ENCODE peak calls at places on chromosomes 5 and 9, in five cellular contexts. One of them, this sample, is unnamed.

GRCh38 chr9:68505681-68506409 is 34.8 kb downstream of the TMEM252 start:
- DNase-seq in NCI-H524: no peak
- DNase-seq in fibroblast of mammary gland: peak
- DNase-seq in foreskin keratinocyte: no peak
- DNase-seq in mesendoderm: no peak
- DNase-seq in this sample: no peak

GRCh38 chr5:151770383-151771258 is 1.1 kb upstream of the G3BP1 start:
- DNase-seq in NCI-H524: peak
- DNase-seq in fibroblast of mammary gland: peak
- DNase-seq in foreskin keratinocyte: peak
- DNase-seq in mesendoderm: peak
- DNase-seq in this sample: peak

GRCh38 chr5:40676643-40677333 is 2.9 kb upstream of the PTGER4 start:
- DNase-seq in NCI-H524: no peak
- DNase-seq in fibroblast of mammary gland: peak
- DNase-seq in foreskin keratinocyte: peak
- DNase-seq in mesendoderm: peak
- DNase-seq in this sample: peak

GRCh38 chr5:88727705-88728313 is 155.2 kb downstream of the MEF2C start:
- DNase-seq in NCI-H524: no peak
- DNase-seq in fibroblast of mammary gland: peak
- DNase-seq in foreskin keratinocyte: no peak
- DNase-seq in mesendoderm: peak
- DNase-seq in this sample: no peak

GRCh38 chr9:33151007-33151557 is 16.1 kb downstream of the B4GALT1 start:
- DNase-seq in NCI-H524: peak
- DNase-seq in fibroblast of mammary gland: peak
- DNase-seq in foreskin keratinocyte: peak
- DNase-seq in mesendoderm: peak
- DNase-seq in this sample: peak

GRCh38 chr5:178438746-178439260 is 151.4 kb downstream of the COL23A1 start:
- DNase-seq in NCI-H524: no peak
- DNase-seq in fibroblast of mammary gland: no peak
- DNase-seq in foreskin keratinocyte: no peak
- DNase-seq in mesendoderm: no peak
- DNase-seq in this sample: no peak

GRCh38 chr9:36855443-36856315 is 178.4 kb downstream of the PAX5 start:
- DNase-seq in NCI-H524: no peak
- DNase-seq in fibroblast of mammary gland: no peak
- DNase-seq in foreskin keratinocyte: no peak
- DNase-seq in mesendoderm: peak
- DNase-seq in this sample: no peak

GRCh38 chr9:36551129-36551528 is 21.6 kb upstream of the MELK start:
- DNase-seq in NCI-H524: no peak
- DNase-seq in fibroblast of mammary gland: no peak
- DNase-seq in foreskin keratinocyte: no peak
- DNase-seq in mesendoderm: no peak
- DNase-seq in this sample: no peak

GRCh38 chr5:132070460-132071337 is 2.9 kb upstream of the CSF2 start:
- DNase-seq in NCI-H524: no peak
- DNase-seq in fibroblast of mammary gland: peak
- DNase-seq in foreskin keratinocyte: no peak
- DNase-seq in mesendoderm: no peak
- DNase-seq in this sample: no peak

GRCh38 chr5:108727639-108728565 is 19.8 kb upstream of the FER start:
- DNase-seq in NCI-H524: peak
- DNase-seq in fibroblast of mammary gland: peak
- DNase-seq in foreskin keratinocyte: peak
- DNase-seq in mesendoderm: peak
- DNase-seq in this sample: peak

GRCh38 chr5:120901199-120901598 is 437.1 kb downstream of the PRR16 start:
- DNase-seq in NCI-H524: no peak
- DNase-seq in fibroblast of mammary gland: peak
- DNase-seq in foreskin keratinocyte: peak
- DNase-seq in mesendoderm: peak
- DNase-seq in this sample: no peak

GRCh38 chr9:95138474-95138873 is 179.0 kb downstream of the FANCC start:
- DNase-seq in NCI-H524: no peak
- DNase-seq in fibroblast of mammary gland: peak
- DNase-seq in foreskin keratinocyte: peak
- DNase-seq in mesendoderm: peak
- DNase-seq in this sample: no peak

GRCh38 chr5:963310-963672 is 45.3 kb upstream of the NKD2 start:
- DNase-seq in NCI-H524: no peak
- DNase-seq in fibroblast of mammary gland: no peak
- DNase-seq in foreskin keratinocyte: no peak
- DNase-seq in mesendoderm: no peak
- DNase-seq in this sample: no peak

GRCh38 chr5:179343902-179344300 is 1.4 kb downstream of the ADAMTS2 start:
- DNase-seq in NCI-H524: peak
- DNase-seq in fibroblast of mammary gland: peak
- DNase-seq in foreskin keratinocyte: no peak
- DNase-seq in mesendoderm: peak
- DNase-seq in this sample: no peak

GRCh38 chr9:108041551-108041950 is 552.0 kb upstream of the KLF4 start:
- DNase-seq in NCI-H524: no peak
- DNase-seq in fibroblast of mammary gland: peak
- DNase-seq in foreskin keratinocyte: peak
- DNase-seq in mesendoderm: peak
- DNase-seq in this sample: no peak

GRCh38 chr5:141850183-141850768 is 27.9 kb downstream of the PCDH1 start:
- DNase-seq in NCI-H524: no peak
- DNase-seq in fibroblast of mammary gland: peak
- DNase-seq in foreskin keratinocyte: no peak
- DNase-seq in mesendoderm: peak
- DNase-seq in this sample: no peak

GRCh38 chr5:124402144-124402581 is 344.3 kb downstream of the ZNF608 start:
- DNase-seq in NCI-H524: no peak
- DNase-seq in fibroblast of mammary gland: peak
- DNase-seq in foreskin keratinocyte: peak
- DNase-seq in mesendoderm: peak
- DNase-seq in this sample: no peak

GRCh38 chr9:134293576-134294227 is 32.6 kb upstream of the RXRA start:
- DNase-seq in NCI-H524: no peak
- DNase-seq in fibroblast of mammary gland: peak
- DNase-seq in foreskin keratinocyte: no peak
- DNase-seq in mesendoderm: no peak
- DNase-seq in this sample: no peak

GRCh38 chr5:111238826-111239225 is 14.6 kb downstream of the CAMK4 start:
- DNase-seq in NCI-H524: no peak
- DNase-seq in fibroblast of mammary gland: no peak
- DNase-seq in foreskin keratinocyte: no peak
- DNase-seq in mesendoderm: no peak
- DNase-seq in this sample: no peak

GRCh38 chr9:132075853-132076252 is 3.8 kb downstream of the MED27 start:
- DNase-seq in NCI-H524: no peak
- DNase-seq in fibroblast of mammary gland: no peak
- DNase-seq in foreskin keratinocyte: no peak
- DNase-seq in mesendoderm: no peak
- DNase-seq in this sample: no peak

GRCh38 chr5:152622628-152623027 is 217.5 kb upstream of the NMUR2 start:
- DNase-seq in NCI-H524: no peak
- DNase-seq in fibroblast of mammary gland: no peak
- DNase-seq in foreskin keratinocyte: no peak
- DNase-seq in mesendoderm: no peak
- DNase-seq in this sample: no peak

GRCh38 chr9:93083592-93084470 is 12.2 kb upstream of the CARD19 start:
- DNase-seq in NCI-H524: no peak
- DNase-seq in fibroblast of mammary gland: peak
- DNase-seq in foreskin keratinocyte: no peak
- DNase-seq in mesendoderm: no peak
- DNase-seq in this sample: no peak

GRCh38 chr9:127283917-127284316 is 19.3 kb downstream of the GARNL3 start:
- DNase-seq in NCI-H524: no peak
- DNase-seq in fibroblast of mammary gland: peak
- DNase-seq in foreskin keratinocyte: no peak
- DNase-seq in mesendoderm: peak
- DNase-seq in this sample: no peak

GRCh38 chr5:150186796-150187356 is 3.0 kb upstream of the SLC6A7 start:
- DNase-seq in NCI-H524: no peak
- DNase-seq in fibroblast of mammary gland: no peak
- DNase-seq in foreskin keratinocyte: no peak
- DNase-seq in mesendoderm: no peak
- DNase-seq in this sample: no peak

GRCh38 chr9:78567693-78568092 is 270.8 kb downstream of the PSAT1 start:
- DNase-seq in NCI-H524: no peak
- DNase-seq in fibroblast of mammary gland: no peak
- DNase-seq in foreskin keratinocyte: peak
- DNase-seq in mesendoderm: no peak
- DNase-seq in this sample: no peak

GRCh38 chr5:116766470-116766947 is 191.9 kb upstream of the SEMA6A start:
- DNase-seq in NCI-H524: no peak
- DNase-seq in fibroblast of mammary gland: peak
- DNase-seq in foreskin keratinocyte: peak
- DNase-seq in mesendoderm: peak
- DNase-seq in this sample: peak

GRCh38 chr9:88801214-88801796 is 190.0 kb upstream of the S1PR3 start:
- DNase-seq in NCI-H524: no peak
- DNase-seq in fibroblast of mammary gland: no peak
- DNase-seq in foreskin keratinocyte: no peak
- DNase-seq in mesendoderm: no peak
- DNase-seq in this sample: no peak

GRCh38 chr9:134025606-134026541 is 593 bp downstream of the BRD3OS start:
- DNase-seq in NCI-H524: no peak
- DNase-seq in fibroblast of mammary gland: peak
- DNase-seq in foreskin keratinocyte: peak
- DNase-seq in mesendoderm: peak
- DNase-seq in this sample: no peak

GRCh38 chr9:132994410-132995120 is 16.1 kb downstream of the GFI1B start:
- DNase-seq in NCI-H524: no peak
- DNase-seq in fibroblast of mammary gland: peak
- DNase-seq in foreskin keratinocyte: peak
- DNase-seq in mesendoderm: no peak
- DNase-seq in this sample: no peak

GRCh38 chr9:81371824-81372223 is 317.5 kb downstream of the TLE1 start:
- DNase-seq in NCI-H524: no peak
- DNase-seq in fibroblast of mammary gland: no peak
- DNase-seq in foreskin keratinocyte: no peak
- DNase-seq in mesendoderm: no peak
- DNase-seq in this sample: no peak

GRCh38 chr5:116045821-116046220 is 13.5 kb downstream of the ARL14EPL start:
- DNase-seq in NCI-H524: peak
- DNase-seq in fibroblast of mammary gland: no peak
- DNase-seq in foreskin keratinocyte: no peak
- DNase-seq in mesendoderm: no peak
- DNase-seq in this sample: no peak

GRCh38 chr5:65262094-65262493 is 219.6 kb downstream of the ADAMTS6 start:
- DNase-seq in NCI-H524: no peak
- DNase-seq in fibroblast of mammary gland: no peak
- DNase-seq in foreskin keratinocyte: no peak
- DNase-seq in mesendoderm: no peak
- DNase-seq in this sample: no peak

GRCh38 chr9:81787747-81788632 is 98.6 kb upstream of the TLE1 start:
- DNase-seq in NCI-H524: no peak
- DNase-seq in fibroblast of mammary gland: peak
- DNase-seq in foreskin keratinocyte: peak
- DNase-seq in mesendoderm: peak
- DNase-seq in this sample: peak